ENCODE peak calls at places on chromosomes 13 and 19, in nine cellular contexts. L is Peyer's patch, M is ovary, R is AG04450, X is heart left ventricle, Q is PC-3, V is GM23338, T is H9, A is body of pancreas. H is an unnamed sample.

GRCh38 chr13:67518785-67519184 is 288.6 kb upstream of the PCDH9 start:
- DNase-seq in V (peak; percentile 57), A (no peak), R (no peak), T (no peak), M (no peak), L (no peak), Q (no peak), X (no peak), H (no peak)

GRCh38 chr19:3365447-3366103 is 808 bp upstream of the NFIC start:
- DNase-seq in X (peak; percentile 77), T (peak; percentile 27), L (no peak), A (peak; percentile 78), M (peak; percentile 67), V (no peak), Q (peak; percentile 52), R (no peak), H (no peak)

GRCh38 chr13:107450931-107451330 is 764.4 kb downstream of the LIG4 start:
- DNase-seq in R (peak; percentile 96), X (peak; percentile 34), A (no peak), M (no peak), L (no peak), V (no peak), T (no peak), Q (peak; percentile 56), H (no peak)

GRCh38 chr19:24049537-24049936 is 37.5 kb upstream of the ZNF254 start:
- DNase-seq in R (no peak), V (no peak), T (no peak), L (no peak), Q (no peak), X (no peak), A (no peak), M (no peak), H (no peak)

GRCh38 chr13:43127827-43128226 is 104.4 kb downstream of the DNAJC15 start:
- DNase-seq in T (no peak), X (peak; percentile 14), V (no peak), M (no peak), R (no peak), Q (no peak), L (no peak), A (no peak), H (no peak)

GRCh38 chr13:113558461-113558860 is 26.1 kb upstream of the TFDP1 start:
- DNase-seq in R (no peak), Q (no peak), L (no peak), T (peak; percentile 22), A (no peak), M (no peak), X (no peak), V (no peak), H (no peak)

GRCh38 chr13:73230714-73231113 is 171.9 kb downstream of the KLF5 start:
- DNase-seq in L (no peak), M (no peak), A (no peak), X (no peak), Q (no peak), T (no peak), V (no peak), R (no peak), H (no peak)

GRCh38 chr19:50486823-50487515 is 10.3 kb upstream of the GARIN5A start:
- DNase-seq in M (no peak), X (no peak), R (no peak), A (peak; percentile 40), Q (peak; percentile 83), V (peak; percentile 97), L (peak; percentile 49), T (peak; percentile 88), H (no peak)

GRCh38 chr19:10418281-10419199 is 1.8 kb upstream of the PDE4A start:
- DNase-seq in T (peak; percentile 56), V (peak; percentile 57), A (no peak), R (no peak), M (no peak), Q (no peak), L (no peak), X (no peak), H (no peak)

GRCh38 chr13:113083402-113084061 is 22.1 kb upstream of the F7 start:
- DNase-seq in M (no peak), L (no peak), X (peak; percentile 64), T (no peak), R (no peak), V (no peak), A (no peak), Q (peak; percentile 52), H (peak; percentile 31)

GRCh38 chr19:6378036-6378435 is 2.3 kb upstream of the PSPN start:
- DNase-seq in V (peak; percentile 44), R (peak; percentile 20), T (no peak), L (no peak), X (no peak), A (no peak), Q (no peak), M (no peak), H (no peak)

GRCh38 chr13:52739468-52740071 is at the start of gene CNMD:
- DNase-seq in L (no peak), X (no peak), R (no peak), M (no peak), T (peak; percentile 50), V (peak; percentile 73), Q (no peak), A (no peak), H (no peak)

DNA sequence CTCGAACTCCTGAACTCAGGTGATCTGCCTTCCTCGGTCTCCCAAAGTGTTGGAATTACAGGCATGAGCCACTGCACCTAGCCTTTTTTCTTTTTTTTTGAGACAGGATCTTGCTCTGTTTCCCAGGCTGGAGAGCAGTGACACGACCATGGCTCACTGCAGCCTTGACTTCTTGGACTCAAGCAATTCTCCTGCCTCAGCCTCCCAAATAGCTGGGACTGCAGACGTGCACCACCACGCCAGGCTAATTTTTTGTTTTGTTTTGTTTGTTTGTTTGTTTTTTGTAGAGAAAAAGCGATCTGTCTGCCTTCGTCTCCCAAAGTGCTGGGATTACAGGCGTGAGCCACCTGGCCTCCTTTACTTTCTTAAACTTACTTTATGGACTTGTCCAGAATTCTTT is 6.5 kb upstream of the SIN3B start:
- DNase-seq in Q (no peak), T (no peak), V (no peak), X (no peak), R (no peak), L (no peak), M (no peak), A (no peak), H (no peak)
- H3K27ac ChIP-seq in Q (peak overlapping the region; percentile 89), T (no peak overlapping the region), V (peak overlapping the region; percentile 83), X (no peak overlapping the region), R (peak overlapping the region; percentile 47), L (no peak overlapping the region), M (no peak overlapping the region), A (no peak overlapping the region), H (no peak overlapping the region)

GRCh38 chr13:33277946-33278345 is 7.6 kb downstream of the STARD13 start:
- DNase-seq in V (no peak), L (no peak), M (no peak), T (no peak), A (no peak), X (no peak), R (no peak), Q (no peak), H (no peak)

GRCh38 chr13:33278923-33279322 is 6.6 kb downstream of the STARD13 start:
- DNase-seq in L (no peak), X (no peak), M (no peak), V (no peak), A (no peak), T (no peak), Q (no peak), R (no peak), H (no peak)

GRCh38 chr13:33279898-33280549 is 5.5 kb downstream of the STARD13 start:
- DNase-seq in M (no peak), L (no peak), Q (peak; percentile 95), X (no peak), A (no peak), V (no peak), T (no peak), R (no peak), H (no peak)

GRCh38 chr13:33280550-33280905 is 5.0 kb downstream of the STARD13 start:
- DNase-seq in R (no peak), M (no peak), A (no peak), Q (no peak), L (no peak), T (no peak), V (no peak), X (no peak), H (no peak)

DNA sequence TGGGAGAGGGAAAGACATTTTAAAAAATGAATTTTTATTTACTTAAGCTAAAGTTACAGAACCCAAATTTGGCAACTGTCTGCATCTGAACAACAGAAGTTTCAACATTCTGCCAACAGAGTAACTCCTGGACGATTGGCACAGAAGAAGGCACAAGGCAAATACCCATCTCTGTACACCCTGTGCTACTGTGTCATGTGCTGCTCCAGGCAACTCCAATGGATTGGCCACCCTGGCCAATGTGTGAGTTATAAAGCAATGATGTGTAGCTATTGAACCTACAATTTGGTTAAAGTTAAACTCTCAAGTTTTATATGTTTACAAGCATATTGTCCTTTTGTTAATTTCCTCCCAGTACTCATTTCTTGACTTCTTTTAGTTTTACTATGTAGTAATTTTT is 6.1 kb downstream of the STARD13 start:
- DNase-seq in M (no peak), X (no peak), L (no peak), R (no peak), V (no peak), T (no peak), A (no peak), Q (peak; percentile 70), H (no peak)
- H3K27ac ChIP-seq in M (no peak overlapping the region), X (no peak overlapping the region), L (peak overlapping the region; percentile 46), R (no peak overlapping the region), V (no peak overlapping the region), T (no peak overlapping the region), A (peak overlapping the region; percentile 69), Q (peak overlapping the region; percentile 92), H (no peak overlapping the region)

GRCh38 chr13:58376349-58376748 is 744.8 kb downstream of the PCDH17 start:
- DNase-seq in T (no peak), R (no peak), L (no peak), X (no peak), A (no peak), Q (no peak), M (no peak), V (no peak), H (no peak)
- H3K27ac ChIP-seq in T (no peak overlapping the region), R (no peak overlapping the region), L (no peak overlapping the region), X (no peak overlapping the region), A (no peak overlapping the region), Q (no peak overlapping the region), M (no peak overlapping the region), V (no peak overlapping the region), H (no peak overlapping the region)

GRCh38 chr19:35138305-35138799 is 272 bp upstream of the FXYD1 start:
- DNase-seq in M (peak; percentile 62), A (peak; percentile 19), X (peak; percentile 72), R (no peak), V (no peak), L (no peak), T (no peak), Q (no peak), H (no peak)
- H3K27ac ChIP-seq in M (peak overlapping the region; percentile 62), A (peak overlapping the region; percentile 28), X (peak overlapping the region; percentile 99), R (no peak overlapping the region), V (no peak overlapping the region), L (peak overlapping the region; percentile 84), T (no peak overlapping the region), Q (no peak overlapping the region), H (peak overlapping the region; percentile 85)